ENCODE peak calls at places on chromosomes 4 and X, in four cellular contexts. H is K562, M is SK-N-SH, U is A549. Y is an unnamed sample.

GRCh38 chr4:76199664-76200211 is 13.9 kb downstream of the SCARB2 start:
- DNase-seq in H (no peak), M (no peak), U (no peak), Y (peak)

GRCh38 chrX:50700921-50701320 is 113.1 kb downstream of the SHROOM4 start:
- DNase-seq in H (no peak), M (no peak), U (no peak), Y (peak)

GRCh38 chrX:20514358-20514757 is 247.6 kb upstream of the RPS6KA3 start:
- DNase-seq in H (no peak), M (no peak), U (peak), Y (no peak)

GRCh38 chr4:87559090-87559837 is 30.1 kb upstream of the SPARCL1 start:
- DNase-seq in H (no peak), M (peak), U (no peak), Y (peak)

GRCh38 chr4:105978684-105979296 is 83.5 kb downstream of the NPNT start:
- DNase-seq in H (no peak), M (no peak), U (no peak), Y (no peak)

GRCh38 chrX:13432376-13432775 is 112.5 kb upstream of the ATXN3L start:
- DNase-seq in H (no peak), M (no peak), U (no peak), Y (no peak)

GRCh38 chr4:114026447-114026846 is 47.0 kb upstream of the ARSJ start:
- DNase-seq in H (no peak), M (no peak), U (no peak), Y (no peak)

GRCh38 chrX:131942045-131942444 is 81.1 kb upstream of the STK26 start:
- DNase-seq in H (no peak), M (no peak), U (no peak), Y (no peak)

GRCh38 chr4:14180983-14181601 is 553.6 kb upstream of the BOD1L1 start:
- DNase-seq in H (no peak), M (no peak), U (peak), Y (no peak)

GRCh38 chr4:182073278-182073677 is 169.9 kb upstream of the TENM3 start:
- DNase-seq in H (no peak), M (no peak), U (no peak), Y (no peak)

GRCh38 chr4:153916273-153916755 is 127.4 kb upstream of the SFRP2 start:
- DNase-seq in H (no peak), M (no peak), U (no peak), Y (no peak)

GRCh38 chr4:13711233-13711775 is 83.8 kb upstream of the BOD1L1 start:
- DNase-seq in H (no peak), M (no peak), U (no peak), Y (no peak)

GRCh38 chrX:1385251-1385794 is 6.6 kb downstream of the SLC25A6 start:
- DNase-seq in H (no peak), M (peak), U (no peak), Y (no peak)

GRCh38 chrX:129359269-129359668 is 164.0 kb downstream of the SMARCA1 start:
- DNase-seq in H (no peak), M (no peak), U (no peak), Y (no peak)

GRCh38 chrX:107818900-107819521 is 6.7 kb upstream of the MID2 start:
- DNase-seq in H (no peak), M (no peak), U (no peak), Y (peak)

GRCh38 chrX:2442694-2443093 is 58.1 kb downstream of the DHRSX start:
- DNase-seq in H (no peak), M (no peak), U (no peak), Y (no peak)
- TF ChIP-seq REST in H (no peak), M (no peak), U (no peak), Y (no peak)

GRCh38 chrX:14528629-14529287 is 578 bp upstream of the GLRA2 start:
- DNase-seq in H (peak), M (peak), U (peak), Y (peak)
- TF ChIP-seq REST in H (no peak), M (no peak), U (no peak), Y (no peak)

GRCh38 chr4:128303986-128304385 is 16.4 kb upstream of the PGRMC2 start:
- DNase-seq in H (peak), M (no peak), U (no peak), Y (no peak)

GRCh38 chr4:128298852-128299251 is 11.2 kb upstream of the PGRMC2 start:
- DNase-seq in H (no peak), M (no peak), U (no peak), Y (no peak)

GRCh38 chr4:128299848-128300247 is 12.2 kb upstream of the PGRMC2 start:
- DNase-seq in H (no peak), M (no peak), U (no peak), Y (no peak)

GRCh38 chr4:128302775-128303174 is 15.2 kb upstream of the PGRMC2 start:
- DNase-seq in H (no peak), M (no peak), U (no peak), Y (no peak)

GRCh38 chr4:128301979-128302378 is 14.4 kb upstream of the PGRMC2 start:
- DNase-seq in H (no peak), M (no peak), U (no peak), Y (no peak)
- TF ChIP-seq REST in H (no peak), M (no peak), U (no peak), Y (no peak)

GRCh38 chr4:52880994-52881393 is 18.9 kb downstream of the RASL11B start:
- DNase-seq in H (no peak), M (no peak), U (no peak), Y (no peak)
- TF ChIP-seq REST in H (no peak), M (no peak), U (no peak), Y (no peak)

DNA sequence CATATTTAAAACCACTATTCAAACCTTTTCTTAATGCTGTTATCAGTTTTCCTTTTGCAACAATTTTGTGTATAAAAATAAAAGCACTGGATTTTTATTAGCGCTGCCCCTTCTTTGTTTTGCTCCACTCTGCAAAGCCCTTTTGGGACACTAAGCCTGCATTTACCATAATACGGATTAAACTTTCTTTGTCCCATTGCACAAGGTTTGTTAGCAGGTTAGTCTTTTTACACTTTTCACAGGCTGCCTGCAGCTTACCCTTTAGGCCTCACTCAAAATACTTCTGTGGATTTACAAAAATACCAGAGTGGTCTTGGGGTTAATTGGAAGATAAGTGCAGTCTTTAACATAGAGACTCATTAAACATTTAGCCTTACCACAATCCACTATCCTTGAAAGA is 35.7 kb upstream of the MAB21L2 start:
- DNase-seq in H (no peak), M (no peak), U (no peak), Y (no peak)
- TF ChIP-seq REST in H (no peak), M (no peak), U (no peak), Y (no peak)

GRCh38 chrX:104122829-104123228 is 10.5 kb downstream of the ZCCHC18 start:
- DNase-seq in H (no peak), M (no peak), U (no peak), Y (no peak)

GRCh38 chrX:104117753-104118152 is 5.4 kb downstream of the ZCCHC18 start:
- DNase-seq in H (no peak), M (no peak), U (no peak), Y (no peak)

GRCh38 chrX:104113237-104113965 is 1.1 kb downstream of the ZCCHC18 start:
- DNase-seq in H (peak), M (peak), U (peak), Y (peak)

GRCh38 chrX:104118765-104119164 is 6.4 kb downstream of the ZCCHC18 start:
- DNase-seq in H (no peak), M (no peak), U (no peak), Y (peak)
- TF ChIP-seq REST in H (no peak), M (no peak), U (no peak), Y (no peak)

DNA sequence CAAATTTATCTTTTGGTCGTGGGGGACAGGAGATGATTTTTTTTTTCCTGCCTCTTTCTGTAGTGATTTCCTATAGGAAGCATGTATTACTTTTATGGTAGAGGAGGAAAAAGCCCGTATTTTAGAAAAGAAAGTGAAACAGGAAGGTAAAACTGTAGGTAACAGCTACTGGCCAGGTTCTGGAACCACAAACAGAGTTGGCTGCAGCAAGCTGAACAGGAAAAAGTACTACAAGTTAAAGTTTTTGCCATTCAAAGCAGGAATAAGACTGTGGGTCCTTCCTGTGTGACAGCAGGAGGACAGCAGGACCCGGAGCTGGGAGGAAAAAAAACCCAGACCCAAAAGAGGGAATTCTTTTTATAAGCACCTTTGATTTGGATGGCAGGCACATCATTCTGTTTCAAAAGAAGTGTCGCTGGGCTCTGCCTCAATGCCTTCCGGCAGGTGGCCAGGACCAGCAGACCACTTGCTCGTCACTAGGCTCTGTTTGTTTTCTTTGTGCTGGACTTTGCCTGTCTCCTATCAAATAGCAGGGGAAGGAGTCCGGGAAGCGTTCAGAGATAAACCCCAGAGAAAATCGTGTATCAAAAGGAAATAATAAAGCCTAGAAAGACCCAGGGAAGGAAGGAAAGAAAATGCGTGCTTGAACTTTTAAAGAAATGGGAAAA is 277.9 kb downstream of the ADGRA3 start:
- DNase-seq in H (no peak), M (no peak), U (no peak), Y (peak)
- TF ChIP-seq REST in H (no peak), M (no peak), U (no peak), Y (no peak)

GRCh38 chr4:123740236-123740635 is 343.6 kb downstream of the SPRY1 start:
- DNase-seq in H (no peak), M (no peak), U (no peak), Y (no peak)
- TF ChIP-seq REST in H (no peak), M (no peak), U (no peak), Y (no peak)

DNA sequence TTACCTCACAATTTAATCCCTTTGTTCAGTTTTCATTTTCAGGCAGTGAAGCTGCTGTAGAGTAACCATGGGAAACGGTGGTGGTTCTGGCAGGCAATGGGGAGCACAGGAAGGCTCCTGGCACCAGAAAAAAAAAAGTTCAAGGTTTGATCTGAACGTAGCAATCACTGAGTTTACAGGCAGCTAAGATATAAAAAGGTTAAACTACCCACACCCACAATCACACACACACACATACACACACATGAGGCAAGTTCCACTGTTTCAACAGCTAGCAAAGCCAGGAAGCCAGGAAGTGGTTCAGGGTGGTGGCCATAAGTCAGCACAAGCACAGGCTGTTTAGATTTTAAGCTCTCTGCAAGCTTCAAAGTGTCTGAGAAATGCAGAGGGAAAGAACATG is at the start of gene SULT1B1:
- DNase-seq in H (no peak), M (no peak), U (no peak), Y (no peak)
- TF ChIP-seq REST in H (no peak), M (no peak), U (no peak), Y (no peak)